ENCODE peak calls at places on chromosomes 6 and 20, in nine cellular contexts. One of them, this sample, is unnamed. For H3K36me3, the result is how much of the 10 kb centered on the place peaks cover.

GRCh38 chr6:47780510-47781356 is 1.1 kb upstream of the OPN5 start:
- DNase-seq in breast epithelium: no peak
- DNase-seq in upper lobe of left lung: no peak
- DNase-seq in testis: peak
- DNase-seq in suprapubic skin: no peak
- DNase-seq in stomach: peak
- DNase-seq in spleen: no peak
- DNase-seq in Peyer's patch: no peak
- DNase-seq in heart left ventricle: peak
- DNase-seq in this sample: peak

GRCh38 chr6:35089935-35090505 is 51.1 kb downstream of the TCP11 start:
- DNase-seq in upper lobe of left lung: no peak
- DNase-seq in heart left ventricle: no peak
- DNase-seq in breast epithelium: no peak
- DNase-seq in suprapubic skin: no peak
- DNase-seq in stomach: peak
- DNase-seq in spleen: no peak
- DNase-seq in Peyer's patch: no peak
- DNase-seq in testis: no peak
- DNase-seq in this sample: no peak

GRCh38 chr6:167851349-167851952 is 24.7 kb downstream of the AFDN start:
- DNase-seq in spleen: no peak
- DNase-seq in breast epithelium: no peak
- DNase-seq in suprapubic skin: no peak
- DNase-seq in testis: no peak
- DNase-seq in stomach: no peak
- DNase-seq in heart left ventricle: no peak
- DNase-seq in upper lobe of left lung: no peak
- DNase-seq in Peyer's patch: no peak
- DNase-seq in this sample: no peak

GRCh38 chr6:5054427-5054873 is 30.7 kb upstream of the PPP1R3G start:
- DNase-seq in testis: no peak
- DNase-seq in stomach: no peak
- DNase-seq in Peyer's patch: no peak
- DNase-seq in heart left ventricle: no peak
- DNase-seq in breast epithelium: no peak
- DNase-seq in suprapubic skin: no peak
- DNase-seq in spleen: no peak
- DNase-seq in upper lobe of left lung: no peak
- DNase-seq in this sample: no peak

GRCh38 chr6:134466751-134467525 is 149.0 kb upstream of the SGK1 start:
- DNase-seq in suprapubic skin: no peak
- DNase-seq in breast epithelium: no peak
- DNase-seq in spleen: no peak
- DNase-seq in upper lobe of left lung: no peak
- DNase-seq in testis: no peak
- DNase-seq in Peyer's patch: no peak
- DNase-seq in heart left ventricle: no peak
- DNase-seq in stomach: no peak
- DNase-seq in this sample: no peak

GRCh38 chr6:37584654-37585522 is 85.2 kb upstream of the CCDC167 start:
- DNase-seq in stomach: no peak
- DNase-seq in spleen: no peak
- DNase-seq in testis: no peak
- DNase-seq in Peyer's patch: no peak
- DNase-seq in suprapubic skin: no peak
- DNase-seq in upper lobe of left lung: no peak
- DNase-seq in heart left ventricle: no peak
- DNase-seq in breast epithelium: no peak
- DNase-seq in this sample: no peak

GRCh38 chr6:134787261-134787871 is 162.5 kb downstream of the ALDH8A1 start:
- DNase-seq in stomach: no peak
- DNase-seq in upper lobe of left lung: no peak
- DNase-seq in heart left ventricle: no peak
- DNase-seq in testis: no peak
- DNase-seq in suprapubic skin: no peak
- DNase-seq in spleen: no peak
- DNase-seq in breast epithelium: no peak
- DNase-seq in Peyer's patch: no peak
- DNase-seq in this sample: no peak

GRCh38 chr20:49386848-49387605 is 95.4 kb downstream of the KCNB1 start:
- DNase-seq in suprapubic skin: no peak
- DNase-seq in heart left ventricle: no peak
- DNase-seq in spleen: peak
- DNase-seq in Peyer's patch: no peak
- DNase-seq in testis: no peak
- DNase-seq in stomach: no peak
- DNase-seq in upper lobe of left lung: no peak
- DNase-seq in breast epithelium: no peak
- DNase-seq in this sample: no peak

GRCh38 chr6:77034161-77034560 is 429.1 kb downstream of the HTR1B start:
- DNase-seq in upper lobe of left lung: no peak
- DNase-seq in breast epithelium: no peak
- DNase-seq in Peyer's patch: no peak
- DNase-seq in testis: no peak
- DNase-seq in suprapubic skin: no peak
- DNase-seq in stomach: no peak
- DNase-seq in heart left ventricle: no peak
- DNase-seq in spleen: no peak
- DNase-seq in this sample: no peak

GRCh38 chr6:8420031-8420588 is 15.2 kb downstream of the SLC35B3 start:
- DNase-seq in heart left ventricle: no peak
- DNase-seq in breast epithelium: no peak
- DNase-seq in Peyer's patch: no peak
- DNase-seq in spleen: no peak
- DNase-seq in testis: no peak
- DNase-seq in stomach: no peak
- DNase-seq in upper lobe of left lung: no peak
- DNase-seq in suprapubic skin: no peak
- DNase-seq in this sample: no peak

GRCh38 chr6:8415913-8416312 is 19.4 kb downstream of the SLC35B3 start:
- DNase-seq in suprapubic skin: no peak
- DNase-seq in upper lobe of left lung: no peak
- DNase-seq in spleen: no peak
- DNase-seq in Peyer's patch: no peak
- DNase-seq in breast epithelium: no peak
- DNase-seq in stomach: no peak
- DNase-seq in heart left ventricle: no peak
- DNase-seq in testis: no peak
- DNase-seq in this sample: no peak

GRCh38 chr6:8415305-8415704 is 20.0 kb downstream of the SLC35B3 start:
- DNase-seq in spleen: no peak
- DNase-seq in suprapubic skin: no peak
- DNase-seq in upper lobe of left lung: no peak
- DNase-seq in breast epithelium: no peak
- DNase-seq in testis: no peak
- DNase-seq in stomach: no peak
- DNase-seq in Peyer's patch: no peak
- DNase-seq in heart left ventricle: no peak
- DNase-seq in this sample: no peak

DNA sequence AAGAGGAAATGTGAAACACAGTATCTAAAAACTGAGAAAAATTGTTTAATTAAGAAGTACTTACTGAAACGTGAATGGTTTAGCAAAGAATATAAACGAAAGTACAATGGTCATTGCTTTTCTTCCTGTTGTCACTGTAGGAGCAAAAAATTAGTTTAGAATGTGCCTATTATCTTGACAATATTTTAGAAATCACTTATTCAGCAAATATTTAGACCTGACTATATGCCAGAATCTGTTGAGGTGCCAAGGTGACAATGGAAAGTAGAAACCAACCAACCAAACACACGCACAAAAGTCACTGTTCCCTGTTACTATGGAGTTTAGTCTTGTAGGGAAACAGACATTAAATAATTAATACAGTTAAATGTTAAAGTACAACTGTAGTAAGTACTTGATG is 20.5 kb downstream of the SLC35B3 start:
- DNase-seq in testis: no peak
- DNase-seq in suprapubic skin: no peak
- DNase-seq in heart left ventricle: no peak
- DNase-seq in spleen: no peak
- DNase-seq in stomach: no peak
- DNase-seq in Peyer's patch: no peak
- DNase-seq in breast epithelium: no peak
- DNase-seq in upper lobe of left lung: no peak
- DNase-seq in this sample: no peak
- H3K36me3 ChIP-seq in testis: under half
- H3K36me3 ChIP-seq in suprapubic skin: half or more
- H3K36me3 ChIP-seq in heart left ventricle: half or more
- H3K36me3 ChIP-seq in spleen: half or more
- H3K36me3 ChIP-seq in stomach: under half
- H3K36me3 ChIP-seq in Peyer's patch: half or more
- H3K36me3 ChIP-seq in breast epithelium: under half
- H3K36me3 ChIP-seq in upper lobe of left lung: under half
- H3K36me3 ChIP-seq in this sample: under half

GRCh38 chr6:7998103-7998725 is 66.0 kb downstream of the BLOC1S5 start:
- DNase-seq in testis: no peak
- DNase-seq in spleen: no peak
- DNase-seq in upper lobe of left lung: no peak
- DNase-seq in Peyer's patch: no peak
- DNase-seq in stomach: no peak
- DNase-seq in breast epithelium: no peak
- DNase-seq in heart left ventricle: no peak
- DNase-seq in suprapubic skin: no peak
- DNase-seq in this sample: no peak

GRCh38 chr6:7993952-7994351 is 70.2 kb downstream of the BLOC1S5 start:
- DNase-seq in breast epithelium: no peak
- DNase-seq in Peyer's patch: no peak
- DNase-seq in upper lobe of left lung: no peak
- DNase-seq in testis: no peak
- DNase-seq in stomach: no peak
- DNase-seq in heart left ventricle: no peak
- DNase-seq in suprapubic skin: no peak
- DNase-seq in spleen: no peak
- DNase-seq in this sample: no peak

GRCh38 chr6:7999201-7999600 is 65.0 kb downstream of the BLOC1S5 start:
- DNase-seq in testis: no peak
- DNase-seq in Peyer's patch: no peak
- DNase-seq in spleen: no peak
- DNase-seq in heart left ventricle: no peak
- DNase-seq in suprapubic skin: no peak
- DNase-seq in stomach: no peak
- DNase-seq in upper lobe of left lung: no peak
- DNase-seq in breast epithelium: no peak
- DNase-seq in this sample: no peak

GRCh38 chr6:7997311-7997710 is 66.9 kb downstream of the BLOC1S5 start:
- DNase-seq in spleen: no peak
- DNase-seq in stomach: no peak
- DNase-seq in Peyer's patch: no peak
- DNase-seq in breast epithelium: no peak
- DNase-seq in testis: no peak
- DNase-seq in heart left ventricle: no peak
- DNase-seq in suprapubic skin: no peak
- DNase-seq in upper lobe of left lung: no peak
- DNase-seq in this sample: no peak

GRCh38 chr6:7996538-7997225 is 67.5 kb downstream of the BLOC1S5 start:
- DNase-seq in stomach: no peak
- DNase-seq in breast epithelium: no peak
- DNase-seq in spleen: no peak
- DNase-seq in suprapubic skin: no peak
- DNase-seq in Peyer's patch: no peak
- DNase-seq in testis: no peak
- DNase-seq in upper lobe of left lung: peak
- DNase-seq in heart left ventricle: no peak
- DNase-seq in this sample: no peak
- TF ChIP-seq POLR2A in stomach: no peak
- TF ChIP-seq POLR2A in breast epithelium: no peak
- TF ChIP-seq POLR2A in spleen: no peak
- TF ChIP-seq POLR2A in suprapubic skin: no peak
- TF ChIP-seq POLR2A in Peyer's patch: no peak
- TF ChIP-seq POLR2A in testis: no peak
- TF ChIP-seq POLR2A in upper lobe of left lung: no peak
- TF ChIP-seq POLR2A in heart left ventricle: no peak
- TF ChIP-seq POLR2A in this sample: no peak

GRCh38 chr6:99241905-99242534 is 107.5 kb downstream of the FAXC start:
- DNase-seq in breast epithelium: no peak
- DNase-seq in spleen: no peak
- DNase-seq in heart left ventricle: no peak
- DNase-seq in suprapubic skin: no peak
- DNase-seq in Peyer's patch: no peak
- DNase-seq in stomach: peak
- DNase-seq in testis: peak
- DNase-seq in upper lobe of left lung: no peak
- DNase-seq in this sample: no peak
- TF ChIP-seq CTCF in breast epithelium: no peak
- TF ChIP-seq CTCF in spleen: no peak
- TF ChIP-seq CTCF in heart left ventricle: peak
- TF ChIP-seq CTCF in suprapubic skin: no peak
- TF ChIP-seq CTCF in Peyer's patch: no peak
- TF ChIP-seq CTCF in stomach: no peak
- TF ChIP-seq CTCF in testis: no peak
- TF ChIP-seq CTCF in upper lobe of left lung: peak
- TF ChIP-seq CTCF in this sample: peak

GRCh38 chr6:144845181-144845580 is 560.0 kb downstream of the UTRN start:
- DNase-seq in spleen: no peak
- DNase-seq in heart left ventricle: no peak
- DNase-seq in suprapubic skin: no peak
- DNase-seq in upper lobe of left lung: no peak
- DNase-seq in Peyer's patch: no peak
- DNase-seq in breast epithelium: no peak
- DNase-seq in testis: no peak
- DNase-seq in stomach: no peak
- DNase-seq in this sample: no peak

GRCh38 chr6:144847906-144848305 is 562.8 kb downstream of the UTRN start:
- DNase-seq in breast epithelium: no peak
- DNase-seq in testis: no peak
- DNase-seq in suprapubic skin: no peak
- DNase-seq in Peyer's patch: no peak
- DNase-seq in heart left ventricle: no peak
- DNase-seq in upper lobe of left lung: no peak
- DNase-seq in spleen: no peak
- DNase-seq in stomach: no peak
- DNase-seq in this sample: no peak

GRCh38 chr6:144840619-144841018 is 555.5 kb downstream of the UTRN start:
- DNase-seq in heart left ventricle: no peak
- DNase-seq in spleen: no peak
- DNase-seq in stomach: no peak
- DNase-seq in breast epithelium: no peak
- DNase-seq in suprapubic skin: no peak
- DNase-seq in upper lobe of left lung: peak
- DNase-seq in Peyer's patch: no peak
- DNase-seq in testis: no peak
- DNase-seq in this sample: no peak

GRCh38 chr6:144844596-144844995 is 559.5 kb downstream of the UTRN start:
- DNase-seq in heart left ventricle: no peak
- DNase-seq in Peyer's patch: no peak
- DNase-seq in suprapubic skin: no peak
- DNase-seq in spleen: no peak
- DNase-seq in breast epithelium: no peak
- DNase-seq in testis: no peak
- DNase-seq in stomach: no peak
- DNase-seq in upper lobe of left lung: no peak
- DNase-seq in this sample: no peak

DNA sequence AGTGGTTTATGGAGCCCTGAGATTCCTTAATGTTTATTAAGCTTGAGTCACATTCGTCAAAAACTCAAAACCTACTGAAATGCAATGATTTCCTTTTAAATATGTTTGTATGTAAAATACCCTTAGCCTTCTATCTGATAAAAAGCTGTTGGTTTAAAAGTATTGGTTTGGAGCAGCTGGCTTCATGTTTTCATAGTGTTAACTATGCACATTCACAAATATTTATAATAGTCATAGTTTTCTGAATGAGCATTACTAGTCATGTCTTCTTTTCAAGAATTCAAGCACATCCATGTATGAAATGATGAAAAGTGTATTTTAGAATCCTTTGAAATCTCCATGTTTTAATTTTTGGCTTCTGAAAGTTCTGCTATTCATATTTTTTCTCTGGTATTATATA is 558.6 kb downstream of the UTRN start:
- DNase-seq in stomach: no peak
- DNase-seq in suprapubic skin: no peak
- DNase-seq in Peyer's patch: no peak
- DNase-seq in testis: no peak
- DNase-seq in upper lobe of left lung: no peak
- DNase-seq in breast epithelium: no peak
- DNase-seq in heart left ventricle: no peak
- DNase-seq in spleen: no peak
- DNase-seq in this sample: no peak
- H3K36me3 ChIP-seq in stomach: under half
- H3K36me3 ChIP-seq in suprapubic skin: half or more
- H3K36me3 ChIP-seq in Peyer's patch: under half
- H3K36me3 ChIP-seq in testis: under half
- H3K36me3 ChIP-seq in upper lobe of left lung: under half
- H3K36me3 ChIP-seq in breast epithelium: under half
- H3K36me3 ChIP-seq in heart left ventricle: half or more
- H3K36me3 ChIP-seq in spleen: half or more
- H3K36me3 ChIP-seq in this sample: under half

This sample was measured in transverse colon.